ENCODE peak calls at places on chromosome 2, in nine cellular contexts. I is germinal center; B is right cardiac atrium; Y is NCI-H1417; F is HFFc6; P is NCI-H2171; M is stimulated activated CD4-positive, alpha-beta T cell treated with anti-CD3 and anti-CD28 coated beads, Interleukin-15, amount 100 ng/mL, for 1 hour; H is endodermal cell; J is AG10803. L is an unnamed sample.

GRCh38 chr2:189821953-189822748 is 37.9 kb downstream of the PMS1 start:
- DNase-seq in I (no peak), B (peak), Y (no peak), F (peak), P (no peak), M (no peak), H (no peak), J (peak), L (no peak)

GRCh38 chr2:11573418-11574175 is 39.8 kb downstream of the GREB1 start:
- DNase-seq in I (no peak), B (no peak), Y (no peak), F (peak), P (no peak), M (no peak), H (peak), J (peak), L (no peak)

GRCh38 chr2:180520206-180520605 is 460.2 kb upstream of the UBE2E3 start:
- DNase-seq in I (no peak), B (no peak), Y (peak), F (peak), P (no peak), M (no peak), H (peak), J (peak), L (no peak)

GRCh38 chr2:184367211-184367610 is 231.1 kb upstream of the ZNF804A start:
- DNase-seq in I (no peak), B (no peak), Y (no peak), F (no peak), P (no peak), M (no peak), H (no peak), J (no peak), L (no peak)

GRCh38 chr2:42835577-42836371 is 43.4 kb upstream of the HAAO start:
- DNase-seq in I (no peak), B (peak), Y (no peak), F (peak), P (no peak), M (no peak), H (no peak), J (peak), L (no peak)

GRCh38 chr2:64007924-64008323 is 11.3 kb downstream of the VPS54 start:
- DNase-seq in I (no peak), B (no peak), Y (no peak), F (no peak), P (no peak), M (no peak), H (no peak), J (no peak), L (no peak)

GRCh38 chr2:127662937-127663565 is 12.3 kb downstream of the LIMS2 start:
- DNase-seq in I (no peak), B (no peak), Y (no peak), F (no peak), P (no peak), M (no peak), H (peak), J (no peak), L (no peak)

GRCh38 chr2:207131634-207132418 is 33.9 kb downstream of the KLF7 start:
- DNase-seq in I (no peak), B (no peak), Y (no peak), F (no peak), P (no peak), M (no peak), H (no peak), J (no peak), L (no peak)

GRCh38 chr2:149278146-149278878 is 52.1 kb upstream of the LYPD6 start:
- DNase-seq in I (no peak), B (no peak), Y (no peak), F (no peak), P (no peak), M (no peak), H (no peak), J (peak), L (no peak)